ENCODE peak calls at places on chromosome X, in five cellular contexts. G, D, O, N and U are unnamed samples.
A peak's percentile ranks its signal among the peaks of the same experiment; 100 is the strongest.

GRCh38 chrX:53831662-53832635 is 145.4 kb upstream of the HUWE1 start:
- DNase-seq in G (peak; percentile 23), D (peak; percentile 44), O (peak; percentile 0), N (peak; percentile 51), U (no peak)

GRCh38 chrX:105375816-105376215 is 155.3 kb upstream of the TEX13A start:
- DNase-seq in G (peak; percentile 12), D (peak; percentile 75), O (no peak), N (no peak), U (no peak)

GRCh38 chrX:38896724-38897298 is 95.6 kb downstream of the MID1IP1 start:
- DNase-seq in G (no peak), D (no peak), O (no peak), N (no peak), U (no peak)

GRCh38 chrX:42739258-42739657 is 38.7 kb downstream of the PPP1R2C start:
- DNase-seq in G (peak; percentile 24), D (peak; percentile 59), O (no peak), N (no peak), U (no peak)

GRCh38 chrX:21166302-21166982 is 207.8 kb upstream of the CNKSR2 start:
- DNase-seq in G (no peak), D (peak; percentile 47), O (no peak), N (peak; percentile 6), U (no peak)

GRCh38 chrX:21725916-21726315 is 32.0 kb downstream of the SMPX start:
- DNase-seq in G (no peak), D (no peak), O (no peak), N (no peak), U (no peak)

GRCh38 chrX:19349263-19349662 is 5.5 kb downstream of the PDHA1 start:
- DNase-seq in G (no peak), D (no peak), O (no peak), N (no peak), U (no peak)

GRCh38 chrX:51802917-51803688 is 59.9 kb downstream of the GSPT2 start:
- DNase-seq in G (peak; percentile 56), D (peak; percentile 69), O (peak; percentile 49), N (peak; percentile 45), U (no peak)

GRCh38 chrX:42739771-42740170 is 38.2 kb downstream of the PPP1R2C start:
- DNase-seq in G (no peak), D (no peak), O (no peak), N (no peak), U (no peak)

GRCh38 chrX:42976729-42977366 is 198.9 kb upstream of the PPP1R2C start:
- DNase-seq in G (no peak), D (no peak), O (no peak), N (no peak), U (no peak)

GRCh38 chrX:130829526-130830515 is 73.2 kb downstream of the ENOX2 start:
- DNase-seq in G (peak; percentile 7), D (no peak), O (no peak), N (no peak), U (no peak)

GRCh38 chrX:55598333-55598732 is 24.9 kb upstream of the FOXR2 start:
- DNase-seq in G (no peak), D (no peak), O (no peak), N (no peak), U (no peak)

GRCh38 chrX:32644476-32644875 is 566.9 kb downstream of the DMD start:
- DNase-seq in G (no peak), D (no peak), O (no peak), N (peak; percentile 18), U (no peak)

GRCh38 chrX:21638311-21638710 is 19.8 kb downstream of the KLHL34 start:
- DNase-seq in G (peak; percentile 23), D (peak; percentile 54), O (no peak), N (no peak), U (no peak)

GRCh38 chrX:100645106-100645505 is 1.1 kb downstream of the SRPX2 start:
- DNase-seq in G (no peak), D (peak; percentile 32), O (no peak), N (no peak), U (no peak)

GRCh38 chrX:118755633-118756032 is 28.2 kb downstream of the IL13RA1 start:
- DNase-seq in G (peak; percentile 20), D (peak; percentile 5), O (no peak), N (no peak), U (no peak)

GRCh38 chrX:84064164-84064563 is 123.8 kb downstream of the RPS6KA6 start:
- DNase-seq in G (peak; percentile 16), D (peak; percentile 55), O (no peak), N (no peak), U (no peak)

GRCh38 chrX:47229427-47229826 is 3.4 kb upstream of the USP11 start:
- DNase-seq in G (no peak), D (no peak), O (no peak), N (no peak), U (no peak)